ENCODE peak calls at places on chromosome 5, in four cellular contexts. I is sigmoid colon, G is progenitor cell of endocrine pancreas, S is stomach. D is an unnamed sample.

GRCh38 chr5:132321109-132321721 is 27.0 kb downstream of the SLC22A4 start:
- DNase-seq in I (no peak), G (no peak), S (no peak), D (no peak)

GRCh38 chr5:160254706-160255105 is 25.4 kb downstream of the FABP6 start:
- DNase-seq in I (no peak), G (no peak), S (no peak), D (no peak)

GRCh38 chr5:51544386-51544785 is 161.1 kb downstream of the ISL1 start:
- DNase-seq in I (no peak), S (no peak), G (no peak), D (no peak)

GRCh38 chr5:14157494-14157782 is 14.3 kb downstream of the TRIO start:
- DNase-seq in G (no peak), S (no peak), I (no peak), D (no peak)

GRCh38 chr5:149211566-149211965 is 60.1 kb upstream of the AFAP1L1 start:
- DNase-seq in G (no peak), I (no peak), S (no peak), D (no peak)

GRCh38 chr5:168874713-168875380 is 295.7 kb upstream of the PANK3 start:
- DNase-seq in G (no peak), S (no peak), I (no peak), D (no peak)

GRCh38 chr5:97094579-97095317 is 47.7 kb downstream of the LIX1 start:
- DNase-seq in I (no peak), G (no peak), S (no peak), D (no peak)

GRCh38 chr5:129361441-129362025 is 98.6 kb upstream of the ADAMTS19 start:
- DNase-seq in I (no peak), S (no peak), G (no peak), D (no peak)

GRCh38 chr5:157471709-157472108 is 11.7 kb downstream of the NIPAL4 start:
- DNase-seq in G (no peak), I (no peak), S (no peak), D (peak)

GRCh38 chr5:1809416-1810035 is 8.3 kb downstream of the NDUFS6 start:
- DNase-seq in S (no peak), G (no peak), I (no peak), D (no peak)

DNA sequence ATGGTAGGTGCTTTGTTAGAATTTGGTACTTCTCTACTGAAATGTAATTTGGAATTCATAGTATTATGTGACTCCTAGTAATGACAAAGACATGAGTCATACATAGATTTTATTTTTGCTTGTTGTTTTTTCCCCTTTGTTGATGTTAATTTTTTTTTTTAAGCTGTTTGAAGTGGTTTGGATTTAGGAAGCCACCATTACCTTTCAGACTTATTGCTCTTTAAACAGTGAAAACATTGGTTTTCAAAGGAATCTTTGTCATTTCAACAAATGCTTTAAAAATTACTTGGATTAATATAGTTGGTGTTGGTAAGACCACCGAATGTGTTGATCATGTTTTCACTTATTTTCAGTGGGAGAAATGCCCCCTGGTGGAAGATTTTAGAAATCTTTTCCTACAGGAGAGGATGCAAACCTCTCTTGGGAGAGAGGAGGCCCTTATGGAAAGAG is 170.1 kb upstream of the PITX1 start:
- DNase-seq in I (no peak), S (no peak), G (no peak), D (no peak)
- TF ChIP-seq CTCF in I (no peak), S (no peak), G (peak), D (peak)

GRCh38 chr5:9835121-9835770 is 205.1 kb upstream of the TAS2R1 start:
- DNase-seq in I (no peak), S (no peak), G (no peak), D (peak)
- TF ChIP-seq CTCF in I (no peak), S (no peak), G (peak), D (no peak)

GRCh38 chr5:42228279-42228678 is 195.0 kb upstream of the GHR start:
- DNase-seq in I (no peak), S (no peak), G (no peak), D (no peak)
- TF ChIP-seq CTCF in I (no peak), S (no peak), G (no peak), D (no peak)

DNA sequence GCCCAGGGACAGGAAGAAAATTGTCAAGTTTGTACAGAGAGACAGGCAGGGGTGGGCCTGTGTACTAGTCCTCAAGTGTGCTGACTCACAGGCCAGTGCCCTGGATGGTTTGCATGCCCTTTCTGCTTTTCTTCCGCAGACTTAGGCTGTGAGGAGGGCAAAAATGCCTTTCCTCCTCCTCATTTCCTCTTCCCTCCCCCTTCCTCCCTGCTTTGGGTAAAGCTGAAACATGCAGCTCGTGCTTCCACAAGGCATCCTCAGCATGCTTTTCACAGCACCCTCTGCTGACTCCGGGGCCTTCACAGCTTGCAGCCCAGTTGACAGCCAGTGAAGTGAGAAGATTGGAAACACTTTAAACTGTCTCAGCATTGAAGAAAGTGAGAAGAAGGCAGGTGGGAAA is 138.6 kb downstream of the GRIA1 start:
- DNase-seq in S (no peak), I (no peak), G (no peak), D (peak)
- TF ChIP-seq CTCF in S (no peak), I (no peak), G (no peak), D (no peak)

DNA sequence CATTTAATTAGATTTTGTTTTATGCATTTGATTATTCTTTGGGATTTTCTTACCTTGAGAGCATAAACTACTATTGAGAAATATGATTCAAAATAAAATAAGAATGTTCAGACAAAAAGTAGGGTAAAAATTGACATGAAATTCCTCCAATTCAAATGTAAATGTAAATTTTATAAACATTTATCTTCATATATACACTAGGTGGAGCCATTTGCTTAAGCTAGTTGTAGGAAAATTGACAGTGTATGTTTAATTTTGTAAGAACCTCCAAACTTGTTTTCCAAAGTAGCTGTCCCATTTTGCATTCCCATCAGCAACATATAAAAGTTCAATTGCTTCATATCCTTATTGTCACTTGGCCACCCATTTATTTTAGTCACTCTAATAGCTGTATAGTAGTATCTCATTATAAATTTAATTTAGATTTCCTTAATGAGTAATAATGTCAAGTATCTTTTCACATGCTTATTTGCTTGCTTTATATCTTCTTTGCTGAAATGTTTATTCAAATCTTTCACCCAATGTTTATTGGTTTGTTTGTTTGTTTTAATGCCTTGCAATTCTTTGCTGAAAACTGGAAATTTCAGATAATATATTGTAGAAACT is 37.6 kb upstream of the SLCO6A1 start:
- DNase-seq in S (no peak), G (no peak), I (no peak), D (no peak)
- TF ChIP-seq CTCF in S (no peak), G (peak), I (peak), D (peak)

DNA sequence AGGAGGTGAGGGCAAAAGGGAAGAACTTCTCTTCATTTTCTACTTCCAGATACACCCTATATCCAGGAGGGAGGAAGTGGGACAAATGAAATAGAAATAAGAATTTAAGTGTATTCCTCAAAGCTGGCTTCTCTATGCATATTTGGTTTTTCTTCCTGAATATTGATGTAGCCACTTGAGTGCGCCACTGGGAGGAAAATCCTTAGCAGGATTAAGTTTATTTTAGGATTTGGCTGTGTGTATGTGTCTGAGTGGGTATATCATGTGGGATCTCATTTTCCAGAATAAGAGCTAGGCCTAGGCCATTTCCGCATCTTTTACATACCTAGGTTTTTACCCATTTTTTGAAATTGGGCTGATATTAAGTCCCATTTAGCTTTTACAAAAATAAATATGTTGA is 42.5 kb downstream of the MAP1B start:
- DNase-seq in G (no peak), I (no peak), S (no peak), D (no peak)
- TF ChIP-seq CTCF in G (no peak), I (no peak), S (no peak), D (no peak)